ENCODE peak calls at places on chromosome 11, in six cellular contexts. Y is neuronal stem cell, K is H1, Q is mesenchymal stem cell, W is IMR-90, A is trophoblast cell. F is an unnamed sample.

GRCh38 chr11:104761511-104761910 is 136.7 kb downstream of the CASP12 start:
- DNase-seq in Y (no peak), K (no peak), Q (no peak), W (no peak), A (no peak), F (no peak)

GRCh38 chr11:88195908-88196307 is 20.7 kb upstream of the RAB38 start:
- DNase-seq in Y (no peak), K (no peak), Q (no peak), W (no peak), A (no peak), F (no peak)

GRCh38 chr11:113465786-113466185 is 9.4 kb downstream of the DRD2 start:
- DNase-seq in Y (no peak), K (no peak), Q (no peak), W (no peak), A (no peak), F (no peak)

GRCh38 chr11:72631806-72632731 is 42.2 kb downstream of the PDE2A start:
- DNase-seq in Y (no peak), K (no peak), Q (peak), W (no peak), A (no peak), F (no peak)

GRCh38 chr11:133388260-133388659 is 144.0 kb downstream of the OPCML start:
- DNase-seq in Y (no peak), K (no peak), Q (no peak), W (no peak), A (no peak), F (no peak)

GRCh38 chr11:12731841-12732336 is 57.7 kb downstream of the TEAD1 start:
- DNase-seq in Y (no peak), K (no peak), Q (peak), W (peak), A (no peak), F (no peak)

GRCh38 chr11:84157639-84158038 is 871.5 kb upstream of the CCDC90B start:
- DNase-seq in Y (no peak), K (no peak), Q (no peak), W (no peak), A (no peak), F (no peak)

GRCh38 chr11:415640-416041 is 842 bp upstream of the SIGIRR start:
- DNase-seq in Y (no peak), K (no peak), Q (no peak), W (no peak), A (no peak), F (no peak)

GRCh38 chr11:17036666-17037658 is 22.7 kb upstream of the PLEKHA7 start:
- DNase-seq in Y (no peak), K (no peak), Q (no peak), W (no peak), A (no peak), F (peak)

DNA sequence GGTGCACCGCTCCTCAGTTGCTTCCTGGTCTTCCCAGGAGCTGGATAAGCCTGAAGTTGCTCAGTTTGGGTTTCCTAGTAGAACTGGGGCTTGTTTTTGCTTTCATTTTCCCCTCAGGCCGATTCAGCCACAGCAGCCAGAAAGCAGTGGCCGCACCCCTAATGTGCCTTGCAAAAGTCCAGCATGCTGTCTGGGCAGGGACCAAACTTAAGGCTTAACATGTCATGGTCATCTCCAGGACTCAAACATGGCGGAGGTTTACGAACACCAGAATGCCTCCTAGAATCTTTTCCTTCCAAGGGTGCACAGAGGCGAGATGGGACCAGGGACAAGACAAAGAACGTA is 2.5 kb downstream of the GNG3 start:
- DNase-seq in Y (no peak), K (no peak), Q (peak), W (no peak), A (peak), F (no peak)
- H2BK5ac ChIP-seq in Y (no peak), K (peak), Q (peak), W (peak), A (peak), F (peak)

GRCh38 chr11:127013550-127013949 is 13.0 kb upstream of the KIRREL3 start:
- DNase-seq in Y (no peak), K (no peak), Q (no peak), W (no peak), A (no peak), F (no peak)

GRCh38 chr11:127018683-127019279 is 18.2 kb upstream of the KIRREL3 start:
- DNase-seq in Y (no peak), K (no peak), Q (no peak), W (no peak), A (no peak), F (no peak)

GRCh38 chr11:127017482-127017881 is 16.9 kb upstream of the KIRREL3 start:
- DNase-seq in Y (peak), K (no peak), Q (peak), W (peak), A (peak), F (peak)
- H3K14ac ChIP-seq in Y (no peak), K (no peak), Q (no peak), W (no peak), A (no peak), F (no peak)

GRCh38 chr11:8744423-8744822 is 61.8 kb downstream of the RPL27A start:
- DNase-seq in Y (no peak), K (no peak), Q (no peak), W (no peak), A (peak), F (no peak)

GRCh38 chr11:8735094-8735493 is 52.5 kb downstream of the RPL27A start:
- DNase-seq in Y (no peak), K (no peak), Q (no peak), W (no peak), A (no peak), F (no peak)

GRCh38 chr11:8733847-8734246 is 51.3 kb downstream of the RPL27A start:
- DNase-seq in Y (no peak), K (no peak), Q (no peak), W (no peak), A (no peak), F (no peak)

GRCh38 chr11:8740156-8740555 is 57.6 kb downstream of the RPL27A start:
- DNase-seq in Y (no peak), K (no peak), Q (no peak), W (no peak), A (no peak), F (no peak)

DNA sequence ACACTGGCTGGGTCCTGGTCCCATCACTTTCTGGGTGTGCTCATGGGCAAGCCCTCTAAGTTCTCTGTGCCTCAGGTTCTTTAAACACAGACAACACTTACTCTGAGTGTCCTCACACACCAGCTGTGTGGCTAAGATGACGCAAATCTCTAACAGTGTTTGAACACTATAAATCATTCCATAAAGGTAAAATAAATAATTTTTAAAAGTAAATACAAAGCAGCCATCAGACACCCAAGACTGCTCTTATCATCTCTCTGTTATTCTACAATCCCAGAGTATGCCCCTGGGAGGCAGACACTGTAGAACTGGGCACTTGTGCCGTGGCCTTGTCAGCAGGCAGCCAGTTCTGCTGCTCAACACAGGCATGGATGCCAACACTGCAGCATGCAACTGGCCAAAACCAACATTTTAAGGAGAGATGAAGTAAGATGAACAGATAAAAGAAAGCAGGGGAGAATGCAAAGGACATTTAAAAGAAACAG is 56.8 kb downstream of the RPL27A start:
- DNase-seq in Y (no peak), K (no peak), Q (no peak), W (no peak), A (no peak), F (no peak)
- H2BK5ac ChIP-seq in Y (no peak), K (no peak), Q (no peak), W (no peak), A (no peak), F (no peak)

GRCh38 chr11:76361773-76362172 is 19.2 kb downstream of the THAP12 start:
- DNase-seq in Y (no peak), K (no peak), Q (no peak), W (no peak), A (no peak), F (no peak)
- H3K14ac ChIP-seq in Y (no peak), K (no peak), Q (no peak), W (no peak), A (no peak), F (no peak)

DNA sequence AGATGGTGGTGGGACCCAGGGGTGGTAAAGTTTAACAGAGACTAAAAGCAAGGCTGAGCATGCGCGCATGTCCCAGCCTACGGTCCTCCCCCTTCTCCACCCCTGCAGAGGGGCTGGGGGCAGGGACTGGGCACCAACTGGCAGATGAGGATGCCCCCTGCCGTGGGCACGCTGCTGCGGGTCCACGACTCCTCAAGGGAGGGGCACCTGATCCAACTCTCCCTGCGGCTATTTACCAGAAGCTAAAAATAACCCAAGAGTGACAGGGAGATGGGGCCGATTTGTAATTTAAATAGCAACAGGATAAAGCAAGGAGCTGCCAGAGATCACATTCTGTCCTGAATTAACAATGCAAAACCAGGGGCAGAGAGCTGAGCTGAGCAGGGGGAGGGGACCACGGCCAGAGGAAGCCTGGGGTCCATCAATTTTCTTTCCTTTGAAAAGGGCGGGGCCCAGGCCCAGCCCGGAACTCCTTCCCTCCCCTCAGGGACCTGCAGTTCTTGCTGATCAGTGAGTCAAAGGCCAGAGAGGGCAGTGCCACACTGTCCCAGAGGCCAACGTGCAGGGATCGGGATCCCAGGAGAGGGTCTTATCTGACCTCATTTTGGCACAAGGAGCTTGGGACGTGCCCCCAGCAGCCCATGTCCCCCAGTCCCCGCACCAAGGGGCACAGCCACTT is 8.1 kb upstream of the DGKZ start:
- DNase-seq in Y (no peak), K (peak), Q (peak), W (no peak), A (peak), F (peak)
- H2BK5ac ChIP-seq in Y (peak), K (peak), Q (no peak), W (no peak), A (peak), F (peak)

GRCh38 chr11:65617136-65617850 is 1.7 kb downstream of the PCNX3 start:
- DNase-seq in Y (no peak), K (no peak), Q (no peak), W (no peak), A (no peak), F (no peak)
- H3K14ac ChIP-seq in Y (no peak), K (no peak), Q (no peak), W (no peak), A (no peak), F (no peak)

DNA sequence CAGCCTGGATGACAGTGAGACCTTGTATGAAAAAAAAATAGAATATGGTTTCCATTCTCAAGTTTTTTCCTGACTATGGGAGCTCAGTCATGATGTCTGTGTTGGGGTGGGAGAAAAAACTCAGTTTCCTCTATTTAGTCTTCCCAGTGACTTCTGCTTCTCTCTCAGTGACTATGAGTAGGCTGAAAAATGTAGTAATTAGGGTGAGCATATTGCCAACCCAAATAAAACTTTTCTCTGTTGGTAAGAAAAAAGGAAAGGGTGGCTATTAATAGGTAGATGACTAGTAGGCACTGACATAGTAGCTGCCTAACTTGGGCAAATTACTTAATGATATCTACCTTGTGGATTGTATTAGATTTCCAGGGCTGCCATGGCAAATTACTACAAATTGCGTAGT is 34.2 kb upstream of the BIRC3 start:
- DNase-seq in Y (no peak), K (no peak), Q (no peak), W (peak), A (no peak), F (no peak)
- H2BK5ac ChIP-seq in Y (no peak), K (no peak), Q (no peak), W (no peak), A (no peak), F (no peak)

GRCh38 chr11:78266451-78266850 is 77.7 kb downstream of the USP35 start:
- DNase-seq in Y (no peak), K (no peak), Q (no peak), W (no peak), A (no peak), F (no peak)

GRCh38 chr11:78265326-78265725 is 76.6 kb downstream of the USP35 start:
- DNase-seq in Y (no peak), K (no peak), Q (no peak), W (peak), A (no peak), F (no peak)

GRCh38 chr11:78270993-78271392 is 82.3 kb downstream of the USP35 start:
- DNase-seq in Y (no peak), K (no peak), Q (no peak), W (no peak), A (no peak), F (no peak)

GRCh38 chr11:78274739-78275138 is 86.0 kb downstream of the USP35 start:
- DNase-seq in Y (no peak), K (no peak), Q (no peak), W (no peak), A (no peak), F (no peak)

DNA sequence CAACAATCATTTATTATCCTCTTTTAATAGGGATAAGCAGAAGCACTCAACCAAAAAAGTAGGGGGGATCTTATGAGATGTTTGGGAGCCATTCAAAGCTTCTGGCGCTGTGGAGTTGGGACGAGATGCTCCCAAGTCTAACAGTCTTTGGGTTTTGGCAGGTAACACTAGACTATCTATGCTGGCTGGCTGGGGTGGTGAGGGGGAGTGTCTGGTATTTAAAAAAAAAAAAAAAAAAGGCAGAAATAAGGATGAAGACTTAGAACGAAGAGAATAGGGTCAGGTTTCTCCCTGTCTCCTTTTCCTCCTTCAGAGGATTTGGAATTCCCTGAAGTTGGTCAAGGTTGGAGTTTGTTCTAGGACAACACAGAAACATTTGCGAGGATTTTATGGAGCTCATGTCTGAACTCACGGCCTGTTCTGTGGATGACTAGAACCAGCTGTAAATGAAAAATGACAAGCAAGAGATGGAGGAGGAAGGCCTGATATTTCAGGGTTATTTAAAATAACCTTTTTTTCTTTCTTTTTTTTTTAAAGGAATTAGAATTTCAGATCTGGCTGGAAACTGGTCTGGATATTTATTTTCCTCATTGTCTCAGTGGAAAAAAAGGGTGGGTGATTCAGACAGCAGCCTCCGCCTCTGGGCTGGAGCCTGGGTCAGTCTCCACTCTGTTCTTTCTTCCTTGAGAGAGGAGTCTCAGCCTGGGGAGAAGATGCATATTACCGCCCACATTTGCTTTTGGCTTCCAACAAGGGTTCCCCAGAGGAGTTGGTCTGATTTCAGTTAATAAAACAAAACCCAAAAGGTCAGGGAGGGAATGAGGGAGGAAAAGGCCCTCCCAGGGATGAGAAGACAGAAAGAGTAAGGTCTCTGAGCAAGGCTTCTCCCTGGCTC is 80.0 kb downstream of the USP35 start:
- DNase-seq in Y (no peak), K (no peak), Q (no peak), W (peak), A (no peak), F (no peak)
- H3K14ac ChIP-seq in Y (no peak), K (no peak), Q (no peak), W (no peak), A (no peak), F (no peak)

F was measured in H9.